ENCODE peak calls at places on chromosome 12, in seven cellular contexts. One of them, this sample, is unnamed.

GRCh38 chr12:93287152-93287551 is 90.6 kb upstream of the NUDT4 start:
- DNase-seq in heart right ventricle: no peak
- DNase-seq in A549: no peak
- DNase-seq in fibroblast of mammary gland: no peak
- DNase-seq in activated CD4-positive, alpha-beta T cell treated with anti-CD3 and anti-CD28 coated beads, Interleukin-2, amount 50 U/mL, for 1 hour: no peak
- DNase-seq in T-helper 2 cell: no peak
- DNase-seq in choroid plexus epithelial cell: no peak
- DNase-seq in this sample: no peak

GRCh38 chr12:12425616-12426015 is 68.7 kb downstream of the BORCS5 start:
- DNase-seq in heart right ventricle: no peak
- DNase-seq in A549: no peak
- DNase-seq in fibroblast of mammary gland: peak
- DNase-seq in activated CD4-positive, alpha-beta T cell treated with anti-CD3 and anti-CD28 coated beads, Interleukin-2, amount 50 U/mL, for 1 hour: no peak
- DNase-seq in T-helper 2 cell: no peak
- DNase-seq in choroid plexus epithelial cell: peak
- DNase-seq in this sample: no peak

GRCh38 chr12:54680374-54680773 is 32.2 kb upstream of the DCD start:
- DNase-seq in heart right ventricle: no peak
- DNase-seq in A549: peak
- DNase-seq in fibroblast of mammary gland: peak
- DNase-seq in activated CD4-positive, alpha-beta T cell treated with anti-CD3 and anti-CD28 coated beads, Interleukin-2, amount 50 U/mL, for 1 hour: peak
- DNase-seq in T-helper 2 cell: no peak
- DNase-seq in choroid plexus epithelial cell: peak
- DNase-seq in this sample: no peak

GRCh38 chr12:1505151-1505450 is 89.3 kb downstream of the FBXL14 start:
- DNase-seq in heart right ventricle: no peak
- DNase-seq in A549: no peak
- DNase-seq in fibroblast of mammary gland: no peak
- DNase-seq in activated CD4-positive, alpha-beta T cell treated with anti-CD3 and anti-CD28 coated beads, Interleukin-2, amount 50 U/mL, for 1 hour: no peak
- DNase-seq in T-helper 2 cell: no peak
- DNase-seq in choroid plexus epithelial cell: no peak
- DNase-seq in this sample: no peak

GRCh38 chr12:55966408-55967281 is at the start of gene CDK2:
- DNase-seq in heart right ventricle: peak
- DNase-seq in A549: peak
- DNase-seq in fibroblast of mammary gland: peak
- DNase-seq in activated CD4-positive, alpha-beta T cell treated with anti-CD3 and anti-CD28 coated beads, Interleukin-2, amount 50 U/mL, for 1 hour: peak
- DNase-seq in T-helper 2 cell: peak
- DNase-seq in choroid plexus epithelial cell: peak
- DNase-seq in this sample: peak

GRCh38 chr12:1083086-1083887 is 92.3 kb downstream of the ERC1 start:
- DNase-seq in heart right ventricle: no peak
- DNase-seq in A549: no peak
- DNase-seq in fibroblast of mammary gland: peak
- DNase-seq in activated CD4-positive, alpha-beta T cell treated with anti-CD3 and anti-CD28 coated beads, Interleukin-2, amount 50 U/mL, for 1 hour: no peak
- DNase-seq in T-helper 2 cell: no peak
- DNase-seq in choroid plexus epithelial cell: peak
- DNase-seq in this sample: no peak

GRCh38 chr12:51419473-51420228 is 5.0 kb upstream of the SLC4A8 start:
- DNase-seq in heart right ventricle: no peak
- DNase-seq in A549: peak
- DNase-seq in fibroblast of mammary gland: no peak
- DNase-seq in activated CD4-positive, alpha-beta T cell treated with anti-CD3 and anti-CD28 coated beads, Interleukin-2, amount 50 U/mL, for 1 hour: no peak
- DNase-seq in T-helper 2 cell: no peak
- DNase-seq in choroid plexus epithelial cell: peak
- DNase-seq in this sample: no peak

GRCh38 chr12:55996715-55997534 is at the start of gene SUOX:
- DNase-seq in heart right ventricle: peak
- DNase-seq in A549: peak
- DNase-seq in fibroblast of mammary gland: peak
- DNase-seq in activated CD4-positive, alpha-beta T cell treated with anti-CD3 and anti-CD28 coated beads, Interleukin-2, amount 50 U/mL, for 1 hour: no peak
- DNase-seq in T-helper 2 cell: no peak
- DNase-seq in choroid plexus epithelial cell: peak
- DNase-seq in this sample: peak

GRCh38 chr12:6626654-6627283 is 9.0 kb downstream of the LPAR5 start:
- DNase-seq in heart right ventricle: no peak
- DNase-seq in A549: no peak
- DNase-seq in fibroblast of mammary gland: no peak
- DNase-seq in activated CD4-positive, alpha-beta T cell treated with anti-CD3 and anti-CD28 coated beads, Interleukin-2, amount 50 U/mL, for 1 hour: no peak
- DNase-seq in T-helper 2 cell: no peak
- DNase-seq in choroid plexus epithelial cell: no peak
- DNase-seq in this sample: no peak